ENCODE peak calls at places on chromosome 13, in ten cellular contexts. N is NCI-H774; X is occipital lobe; Z is psoas muscle; V is stimulated activated CD4-positive, alpha-beta T cell treated with anti-CD3 and anti-CD28 coated beads, Interleukin-4, amount 100 ng/mL, for 24 hours; F is pancreas; L is NCI-H510A; Y is heart left ventricle; W is RWPE1; Q is dorsolateral prefrontal cortex. S is an unnamed sample.

GRCh38 chr13:66348745-66349720 is 881.1 kb downstream of the PCDH9 start:
- DNase-seq in Q (no peak), F (no peak), W (no peak), X (peak; percentile 52), N (no peak), V (no peak), Z (no peak), L (no peak), Y (peak; percentile 35), S (no peak)

GRCh38 chr13:19179916-19180315 is 1.7 kb downstream of the TUBA3C start:
- DNase-seq in N (no peak), W (no peak), X (no peak), F (no peak), Z (no peak), L (no peak), V (no peak), Q (no peak), Y (no peak), S (no peak)

GRCh38 chr13:46675016-46675415 is 121.9 kb downstream of the ESD start:
- DNase-seq in Z (no peak), L (no peak), V (no peak), F (no peak), Q (no peak), N (peak; percentile 80), W (no peak), Y (no peak), X (no peak), S (no peak)

GRCh38 chr13:109741966-109742365 is 44.4 kb downstream of the IRS2 start:
- DNase-seq in Q (no peak), N (no peak), Z (no peak), Y (no peak), W (no peak), L (no peak), X (no peak), V (no peak), F (no peak), S (no peak)

GRCh38 chr13:109785892-109786450 is 412 bp downstream of the IRS2 start:
- DNase-seq in F (no peak), N (no peak), X (no peak), L (no peak), Z (peak; percentile 46), V (no peak), Y (peak; percentile 39), W (no peak), Q (no peak), S (no peak)

GRCh38 chr13:98647121-98647520 is 70.2 kb upstream of the STK24 start:
- DNase-seq in V (no peak), F (no peak), Z (no peak), L (no peak), Q (no peak), Y (no peak), N (no peak), W (no peak), X (no peak), S (no peak)

GRCh38 chr13:20740021-20740420 is 33.7 kb downstream of the EEF1AKMT1 start:
- DNase-seq in Y (no peak), X (no peak), V (no peak), L (no peak), N (no peak), Z (no peak), Q (no peak), W (no peak), F (no peak), S (no peak)

GRCh38 chr13:28707629-28708427 is 10.9 kb downstream of the SLC46A3 start:
- DNase-seq in L (no peak), Y (no peak), Z (no peak), W (peak; percentile 41), X (peak; percentile 23), Q (no peak), N (no peak), V (no peak), F (no peak), S (no peak)

GRCh38 chr13:97425570-97425969 is 8.4 kb upstream of the RAP2A start:
- DNase-seq in Z (no peak), V (no peak), Y (no peak), X (no peak), N (no peak), Q (no peak), W (no peak), L (no peak), F (no peak), S (no peak)

GRCh38 chr13:46615888-46616531 is 63.0 kb downstream of the LRCH1 start:
- DNase-seq in V (no peak), Y (no peak), F (no peak), L (no peak), Q (no peak), W (no peak), X (no peak), N (no peak), Z (no peak), S (no peak)

GRCh38 chr13:113029487-113030258 is 60.7 kb downstream of the MCF2L start:
- DNase-seq in N (peak; percentile 53), Q (peak; percentile 57), X (no peak), Y (no peak), W (peak; percentile 41), F (no peak), V (peak; percentile 53), Z (no peak), L (peak; percentile 12), S (peak; percentile 74)

GRCh38 chr13:37313383-37313782 is 207.9 kb upstream of the CSNK1A1L start:
- DNase-seq in F (no peak), V (no peak), N (no peak), L (no peak), Q (no peak), W (peak; percentile 71), Y (no peak), Z (no peak), X (no peak), S (no peak)

GRCh38 chr13:90690458-90691063 is 656.9 kb upstream of the MIR17HG start:
- DNase-seq in N (no peak), X (no peak), F (no peak), V (no peak), Q (no peak), L (no peak), Y (no peak), W (no peak), Z (no peak), S (no peak)

GRCh38 chr13:44271031-44271433 is 102.6 kb upstream of the SERP2 start:
- DNase-seq in N (no peak), W (peak; percentile 25), F (no peak), Y (no peak), X (no peak), V (no peak), L (no peak), Z (no peak), Q (no peak), S (no peak)

GRCh38 chr13:68851026-68851425 is 1256.6 kb upstream of the ATXN8OS start:
- DNase-seq in Z (no peak), V (no peak), W (no peak), Y (no peak), N (no peak), F (no peak), X (no peak), Q (no peak), L (no peak), S (no peak)